ENCODE peak calls at places on chromosomes 13 and 19, in ten cellular contexts. S, K, Y, V, T, G, P, R, D and F are unnamed samples. For H3K27me3, the result is how much of the 10 kb centered on the place peaks cover.

GRCh38 chr13:26011996-26012688 is 39.7 kb downstream of the SHISA2 start:
- DNase-seq in S (no peak), K (peak), Y (no peak), V (no peak), T (no peak), G (no peak), P (no peak), R (peak), D (no peak), F (no peak)

GRCh38 chr19:56116606-56117005 is 4.5 kb downstream of the ZNF787 start:
- DNase-seq in S (no peak), K (no peak), Y (no peak), V (no peak), T (no peak), G (peak), P (no peak), R (no peak), D (no peak), F (no peak)

GRCh38 chr13:51523082-51523518 is 61.2 kb upstream of the WDFY2 start:
- DNase-seq in S (peak), K (no peak), Y (no peak), V (no peak), T (peak), G (no peak), P (no peak), R (peak), D (no peak), F (no peak)

GRCh38 chr19:49520705-49521319 is 7.0 kb upstream of the RCN3 start:
- DNase-seq in S (no peak), K (peak), Y (no peak), V (no peak), T (no peak), G (no peak), P (no peak), R (no peak), D (no peak), F (no peak)

GRCh38 chr19:12198136-12198535 is 35.2 kb downstream of the ZNF136 start:
- DNase-seq in S (no peak), K (no peak), Y (no peak), V (no peak), T (no peak), G (no peak), P (no peak), R (no peak), D (no peak), F (no peak)

GRCh38 chr13:79647518-79647917 is 166.6 kb downstream of the NDFIP2 start:
- DNase-seq in S (no peak), K (no peak), Y (no peak), V (no peak), T (peak), G (no peak), P (no peak), R (no peak), D (no peak), F (no peak)

GRCh38 chr13:22789027-22789593 is 391.7 kb upstream of the SGCG start:
- DNase-seq in S (no peak), K (no peak), Y (no peak), V (no peak), T (no peak), G (no peak), P (no peak), R (no peak), D (no peak), F (no peak)

GRCh38 chr19:21698215-21698614 is 69.2 kb downstream of the ZNF100 start:
- DNase-seq in S (peak), K (no peak), Y (no peak), V (no peak), T (peak), G (no peak), P (no peak), R (no peak), D (no peak), F (no peak)

GRCh38 chr13:24165746-24166145 is 5.2 kb downstream of the SPATA13 start:
- DNase-seq in S (peak), K (no peak), Y (no peak), V (no peak), T (no peak), G (no peak), P (no peak), R (no peak), D (no peak), F (no peak)

GRCh38 chr13:99355267-99356215 is 48.3 kb upstream of the GPR183 start:
- DNase-seq in S (no peak), K (no peak), Y (no peak), V (no peak), T (no peak), G (no peak), P (no peak), R (no peak), D (no peak), F (no peak)

GRCh38 chr19:19321143-19321577 is 531 bp downstream of the MAU2 start:
- DNase-seq in S (peak), K (no peak), Y (no peak), V (no peak), T (peak), G (no peak), P (no peak), R (no peak), D (no peak), F (no peak)

GRCh38 chr19:34731019-34731829 is 2.8 kb upstream of the ZNF181 start:
- DNase-seq in S (no peak), K (peak), Y (peak), V (no peak), T (no peak), G (no peak), P (peak), R (no peak), D (no peak), F (no peak)

GRCh38 chr13:94312511-94313191 is 166.8 kb downstream of the DCT start:
- DNase-seq in S (no peak), K (no peak), Y (peak), V (no peak), T (no peak), G (no peak), P (no peak), R (no peak), D (no peak), F (peak)

GRCh38 chr13:41179593-41180250 is 14.6 kb downstream of the KBTBD7 start:
- DNase-seq in S (peak), K (no peak), Y (no peak), V (no peak), T (peak), G (no peak), P (no peak), R (no peak), D (no peak), F (peak)

GRCh38 chr13:24218977-24219376 is 58.5 kb downstream of the SPATA13 start:
- DNase-seq in S (no peak), K (no peak), Y (no peak), V (no peak), T (no peak), G (no peak), P (no peak), R (no peak), D (no peak), F (no peak)

GRCh38 chr13:109355875-109356428 is 430.4 kb downstream of the IRS2 start:
- DNase-seq in S (no peak), K (no peak), Y (peak), V (no peak), T (no peak), G (no peak), P (no peak), R (no peak), D (no peak), F (no peak)

GRCh38 chr13:33932765-33933406 is 114.9 kb downstream of the RFC3 start:
- DNase-seq in S (no peak), K (no peak), Y (no peak), V (no peak), T (no peak), G (no peak), P (no peak), R (no peak), D (no peak), F (no peak)

GRCh38 chr13:74025369-74025768 is 108.8 kb downstream of the KLF12 start:
- DNase-seq in S (no peak), K (no peak), Y (no peak), V (no peak), T (no peak), G (no peak), P (no peak), R (no peak), D (no peak), F (no peak)

GRCh38 chr19:39372047-39372802 is 18.7 kb downstream of the PAF1 start:
- DNase-seq in S (peak), K (peak), Y (no peak), V (no peak), T (no peak), G (peak), P (peak), R (peak), D (peak), F (no peak)

GRCh38 chr19:46953955-46954501 is 65.6 kb upstream of the NPAS1 start:
- DNase-seq in S (no peak), K (no peak), Y (no peak), V (no peak), T (no peak), G (no peak), P (no peak), R (no peak), D (no peak), F (no peak)

GRCh38 chr19:39446365-39447084 is 1.1 kb downstream of the SUPT5H start:
- DNase-seq in S (no peak), K (no peak), Y (no peak), V (no peak), T (no peak), G (no peak), P (no peak), R (no peak), D (no peak), F (no peak)

GRCh38 chr19:35513231-35513974 is at the start of gene DMKN:
- DNase-seq in S (peak), K (no peak), Y (no peak), V (no peak), T (peak), G (no peak), P (no peak), R (no peak), D (no peak), F (no peak)

GRCh38 chr19:10113964-10114650 is 2.6 kb downstream of the P2RY11 start:
- DNase-seq in S (no peak), K (no peak), Y (peak), V (no peak), T (peak), G (no peak), P (no peak), R (no peak), D (no peak), F (peak)

GRCh38 chr19:13557756-13558398 is 51.6 kb upstream of the CACNA1A start:
- DNase-seq in S (no peak), K (no peak), Y (no peak), V (no peak), T (peak), G (no peak), P (no peak), R (no peak), D (no peak), F (no peak)

GRCh38 chr13:70473912-70474311 is 365.7 kb upstream of the KLHL1 start:
- DNase-seq in S (no peak), K (no peak), Y (no peak), V (no peak), T (no peak), G (no peak), P (no peak), R (no peak), D (no peak), F (no peak)

GRCh38 chr19:56221851-56222250 is 19.8 kb downstream of the ZSCAN5C start:
- DNase-seq in S (no peak), K (no peak), Y (no peak), V (no peak), T (no peak), G (no peak), P (no peak), R (no peak), D (no peak), F (no peak)

GRCh38 chr19:46303702-46304397 is 7.0 kb downstream of the HIF3A start:
- DNase-seq in S (peak), K (peak), Y (peak), V (no peak), T (no peak), G (peak), P (peak), R (peak), D (peak), F (no peak)

GRCh38 chr13:23679214-23679613 is 109.0 kb downstream of the TNFRSF19 start:
- DNase-seq in S (peak), K (no peak), Y (no peak), V (no peak), T (peak), G (no peak), P (no peak), R (no peak), D (no peak), F (no peak)

GRCh38 chr19:39474139-39474620 is 6.5 kb upstream of the TIMM50 start:
- DNase-seq in S (peak), K (peak), Y (peak), V (no peak), T (peak), G (peak), P (peak), R (peak), D (peak), F (peak)

GRCh38 chr19:2083174-2083854 is 12.8 kb downstream of the MOB3A start:
- DNase-seq in S (no peak), K (no peak), Y (peak), V (no peak), T (no peak), G (no peak), P (no peak), R (no peak), D (no peak), F (peak)

GRCh38 chr19:3335431-3336350 is 30.7 kb upstream of the NFIC start:
- DNase-seq in S (peak), K (peak), Y (peak), V (no peak), T (peak), G (no peak), P (peak), R (no peak), D (peak), F (no peak)

GRCh38 chr13:110471156-110471832 is 90.2 kb downstream of the RAB20 start:
- DNase-seq in S (no peak), K (no peak), Y (no peak), V (no peak), T (no peak), G (peak), P (no peak), R (no peak), D (no peak), F (peak)
- H3K4me3 ChIP-seq in S (no peak), K (no peak), Y (no peak), V (no peak), T (no peak), G (no peak), P (no peak), R (no peak), D (no peak), F (peak)

GRCh38 chr19:17754634-17755532 is 3.6 kb downstream of the FCHO1 start:
- DNase-seq in S (no peak), K (no peak), Y (no peak), V (no peak), T (no peak), G (no peak), P (no peak), R (no peak), D (no peak), F (peak)
- TF ChIP-seq CTCF in S (no peak), K (no peak), Y (no peak), V (no peak), T (no peak), G (no peak), P (no peak), R (no peak), D (no peak), F (peak)

GRCh38 chr19:42064432-42064831 is 5.6 kb downstream of the GRIK5 start:
- DNase-seq in S (no peak), K (no peak), Y (no peak), V (no peak), T (no peak), G (no peak), P (no peak), R (no peak), D (no peak), F (no peak)

GRCh38 chr19:42067315-42067888 is 2.6 kb downstream of the GRIK5 start:
- DNase-seq in S (no peak), K (no peak), Y (no peak), V (no peak), T (no peak), G (no peak), P (no peak), R (no peak), D (no peak), F (no peak)

GRCh38 chr19:42065511-42065910 is 4.5 kb downstream of the GRIK5 start:
- DNase-seq in S (no peak), K (no peak), Y (no peak), V (no peak), T (no peak), G (no peak), P (no peak), R (no peak), D (no peak), F (no peak)

GRCh38 chr19:42066075-42066754 is 3.8 kb downstream of the GRIK5 start:
- DNase-seq in S (peak), K (no peak), Y (no peak), V (no peak), T (peak), G (no peak), P (no peak), R (no peak), D (no peak), F (no peak)

DNA sequence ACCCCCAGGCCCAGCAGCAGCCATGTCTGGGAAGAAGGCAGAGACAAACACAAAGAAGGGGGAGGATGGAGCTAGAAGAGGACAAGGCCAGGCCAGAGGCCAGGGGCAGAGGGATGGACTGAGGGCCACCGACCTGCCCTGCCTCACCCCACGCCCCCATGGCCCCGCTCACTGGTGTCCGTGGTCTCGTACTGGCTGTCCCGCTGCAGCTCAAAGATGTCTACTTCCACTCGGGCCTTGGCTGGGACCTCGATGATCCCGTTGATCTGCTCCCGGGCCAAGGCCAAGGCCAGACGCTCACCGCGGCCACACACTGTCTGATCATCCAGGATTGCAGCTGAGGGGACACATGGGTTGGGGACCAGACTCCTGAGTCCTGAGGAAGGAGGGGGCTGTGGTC is 5.0 kb downstream of the GRIK5 start:
- DNase-seq in S (no peak), K (no peak), Y (no peak), V (no peak), T (no peak), G (no peak), P (no peak), R (no peak), D (no peak), F (no peak)
- H3K27me3 ChIP-seq in S (under half), K (under half), Y (half or more), V (under half), T (under half), G (under half), P (under half), R (under half), D (under half), F (under half)

GRCh38 chr19:7268737-7269098 is 25.5 kb downstream of the INSR start:
- DNase-seq in S (no peak), K (no peak), Y (no peak), V (no peak), T (no peak), G (no peak), P (no peak), R (no peak), D (no peak), F (no peak)

GRCh38 chr19:7265963-7266362 is 28.3 kb downstream of the INSR start:
- DNase-seq in S (no peak), K (no peak), Y (no peak), V (no peak), T (no peak), G (peak), P (no peak), R (peak), D (no peak), F (no peak)

GRCh38 chr19:7266832-7267231 is 27.4 kb downstream of the INSR start:
- DNase-seq in S (no peak), K (no peak), Y (no peak), V (no peak), T (no peak), G (peak), P (no peak), R (no peak), D (no peak), F (no peak)

GRCh38 chr19:7264858-7265257 is 29.4 kb downstream of the INSR start:
- DNase-seq in S (no peak), K (no peak), Y (no peak), V (no peak), T (no peak), G (no peak), P (no peak), R (no peak), D (no peak), F (no peak)

GRCh38 chr19:7267792-7268736 is 26.1 kb downstream of the INSR start:
- DNase-seq in S (no peak), K (no peak), Y (no peak), V (no peak), T (no peak), G (peak), P (no peak), R (peak), D (no peak), F (no peak)
- H3K4me3 ChIP-seq in S (no peak), K (no peak), Y (no peak), V (no peak), T (no peak), G (no peak), P (no peak), R (no peak), D (no peak), F (no peak)